ENCODE peak calls at places on chromosomes 11 and 22, in seven cellular contexts. N is body of pancreas, J is right cardiac atrium, Q is A673, P is GM23338, S is PC-3, Y is endodermal cell. A is an unnamed sample.
A peak's percentile ranks its signal among the peaks of the same experiment; 100 is the strongest.

GRCh38 chr11:128361451-128362020 is 225.8 kb downstream of the ETS1 start:
- DNase-seq in N (peak; percentile 28), J (no peak), Q (no peak), P (no peak), S (peak; percentile 58), Y (no peak), A (no peak)

GRCh38 chr22:49664891-49665290 is 162.8 kb downstream of the BRD1 start:
- DNase-seq in N (no peak), J (no peak), Q (no peak), P (no peak), S (no peak), Y (peak; percentile 30), A (peak; percentile 23)

GRCh38 chr22:50146440-50147228 is 23.9 kb upstream of the PANX2 start:
- DNase-seq in N (peak; percentile 76), J (peak; percentile 84), Q (peak; percentile 73), P (no peak), S (no peak), Y (no peak), A (peak; percentile 60)

GRCh38 chr11:108198833-108199232 is 23.6 kb downstream of the NPAT start:
- DNase-seq in N (no peak), J (no peak), Q (no peak), P (no peak), S (no peak), Y (no peak), A (peak; percentile 70)

GRCh38 chr11:74731301-74732094 is at the start of gene CHRDL2:
- DNase-seq in N (peak; percentile 30), J (peak; percentile 68), Q (peak; percentile 40), P (peak; percentile 65), S (no peak), Y (peak; percentile 74), A (no peak)

GRCh38 chr11:112211556-112211955 is 14.7 kb upstream of the PTS start:
- DNase-seq in N (no peak), J (no peak), Q (no peak), P (no peak), S (no peak), Y (no peak), A (no peak)

GRCh38 chr22:47205562-47205961 is 443.1 kb downstream of the TBC1D22A start:
- DNase-seq in N (no peak), J (no peak), Q (no peak), P (no peak), S (no peak), Y (peak; percentile 20), A (no peak)

GRCh38 chr11:71356280-71356876 is 91.8 kb downstream of the DHCR7 start:
- DNase-seq in N (no peak), J (no peak), Q (no peak), P (no peak), S (no peak), Y (no peak), A (no peak)

GRCh38 chr11:123302751-123303195 is 107.7 kb upstream of the CLMP start:
- DNase-seq in N (no peak), J (no peak), Q (peak; percentile 77), P (peak; percentile 38), S (peak; percentile 73), Y (peak; percentile 53), A (no peak)

GRCh38 chr11:105137286-105137685 is 2.3 kb downstream of the CARD18 start:
- DNase-seq in N (no peak), J (no peak), Q (no peak), P (no peak), S (no peak), Y (no peak), A (no peak)

GRCh38 chr11:75786101-75786736 is 17.6 kb downstream of the DGAT2 start:
- DNase-seq in N (peak; percentile 76), J (no peak), Q (no peak), P (no peak), S (no peak), Y (no peak), A (no peak)

GRCh38 chr22:19719055-19719482 is 4.3 kb upstream of the GP1BB start:
- DNase-seq in N (no peak), J (peak; percentile 87), Q (peak; percentile 34), P (no peak), S (no peak), Y (no peak), A (no peak)

GRCh38 chr22:48807155-48807554 is 1020.5 kb downstream of the BRD1 start:
- DNase-seq in N (no peak), J (no peak), Q (no peak), P (no peak), S (no peak), Y (no peak), A (no peak)

GRCh38 chr11:119361056-119361787 is 14.7 kb upstream of the MFRP start:
- DNase-seq in N (peak; percentile 86), J (peak; percentile 78), Q (peak; percentile 44), P (peak; percentile 88), S (peak; percentile 97), Y (peak; percentile 90), A (peak; percentile 37)

GRCh38 chr11:110174645-110175310 is 81.6 kb downstream of the ZC3H12C start:
- DNase-seq in N (no peak), J (peak; percentile 9), Q (no peak), P (no peak), S (no peak), Y (no peak), A (no peak)

GRCh38 chr11:2451336-2451735 is 6.5 kb downstream of the KCNQ1 start:
- DNase-seq in N (no peak), J (no peak), Q (no peak), P (no peak), S (no peak), Y (no peak), A (no peak)

GRCh38 chr11:112085822-112086421 is 634 bp downstream of the TIMM8B start:
- DNase-seq in N (no peak), J (no peak), Q (peak; percentile 36), P (peak; percentile 43), S (peak; percentile 25), Y (no peak), A (no peak)

GRCh38 chr11:104736503-104736902 is 161.8 kb downstream of the CASP12 start:
- DNase-seq in N (no peak), J (no peak), Q (peak; percentile 3), P (no peak), S (no peak), Y (no peak), A (no peak)

GRCh38 chr11:72781313-72782080 is 12.3 kb downstream of the STARD10 start:
- DNase-seq in N (peak; percentile 60), J (peak; percentile 75), Q (peak; percentile 64), P (peak; percentile 66), S (peak; percentile 28), Y (peak; percentile 82), A (peak; percentile 64)

GRCh38 chr11:127862406-127862805 is 725.0 kb downstream of the ETS1 start:
- DNase-seq in N (no peak), J (no peak), Q (no peak), P (peak; percentile 23), S (peak; percentile 19), Y (no peak), A (no peak)

GRCh38 chr11:107957109-107957588 is 28.9 kb downstream of the RAB39A start:
- DNase-seq in N (no peak), J (no peak), Q (peak; percentile 90), P (no peak), S (no peak), Y (no peak), A (no peak)

GRCh38 chr22:25027959-25028840 is 75.7 kb downstream of the KIAA1671 start:
- DNase-seq in N (no peak), J (peak; percentile 83), Q (no peak), P (peak; percentile 81), S (peak; percentile 11), Y (peak; percentile 92), A (no peak)

GRCh38 chr11:103364687-103365086 is 255.5 kb downstream of the DYNC2H1 start:
- DNase-seq in N (no peak), J (no peak), Q (no peak), P (no peak), S (no peak), Y (no peak), A (no peak)
- H3K4me1 ChIP-seq in N (no peaks in the 10 kb centered on the region), J (no peaks in the 10 kb centered on the region), Q (no peaks in the 10 kb centered on the region), P (no peaks in the 10 kb centered on the region), S (no peaks in the 10 kb centered on the region), Y (no peaks in the 10 kb centered on the region), A (no peaks in the 10 kb centered on the region)

GRCh38 chr11:47504910-47505309 is 48.0 kb downstream of the CELF1 start:
- DNase-seq in N (no peak), J (no peak), Q (no peak), P (no peak), S (no peak), Y (no peak), A (no peak)

GRCh38 chr11:47502767-47503166 is 50.2 kb downstream of the CELF1 start:
- DNase-seq in N (no peak), J (no peak), Q (no peak), P (no peak), S (no peak), Y (no peak), A (no peak)

GRCh38 chr11:47500121-47500520 is 51.2 kb upstream of the RAPSN start:
- DNase-seq in N (no peak), J (no peak), Q (no peak), P (no peak), S (no peak), Y (no peak), A (no peak)

GRCh38 chr11:47501095-47501494 is 51.8 kb downstream of the CELF1 start:
- DNase-seq in N (no peak), J (no peak), Q (no peak), P (no peak), S (no peak), Y (no peak), A (no peak)

GRCh38 chr11:47503227-47503626 is 49.7 kb downstream of the CELF1 start:
- DNase-seq in N (no peak), J (no peak), Q (no peak), P (no peak), S (no peak), Y (no peak), A (no peak)
- H3K4me1 ChIP-seq in N (peaks cover 24% of the 10 kb centered on the region), J (peaks cover 2% of the 10 kb centered on the region), Q (peaks cover 42% of the 10 kb centered on the region), P (peaks cover 28% of the 10 kb centered on the region), S (peaks cover 3% of the 10 kb centered on the region), Y (peaks cover 28% of the 10 kb centered on the region), A (peaks cover 51% of the 10 kb centered on the region)

GRCh38 chr11:63884191-63884590 is 32.8 kb downstream of the RCOR2 start:
- DNase-seq in N (no peak), J (peak; percentile 7), Q (no peak), P (no peak), S (no peak), Y (no peak), A (no peak)

GRCh38 chr11:63880031-63880841 is 36.7 kb downstream of the RCOR2 start:
- DNase-seq in N (no peak), J (peak; percentile 1), Q (no peak), P (no peak), S (no peak), Y (no peak), A (no peak)

GRCh38 chr11:63879598-63879997 is 37.4 kb downstream of the RCOR2 start:
- DNase-seq in N (no peak), J (no peak), Q (no peak), P (no peak), S (no peak), Y (no peak), A (no peak)

GRCh38 chr11:63887600-63887999 is 29.4 kb downstream of the RCOR2 start:
- DNase-seq in N (no peak), J (peak; percentile 5), Q (no peak), P (peak; percentile 56), S (no peak), Y (peak; percentile 86), A (no peak)

GRCh38 chr11:63882555-63883242 is 34.3 kb downstream of the RCOR2 start:
- DNase-seq in N (no peak), J (peak; percentile 63), Q (peak; percentile 35), P (peak; percentile 93), S (no peak), Y (peak; percentile 87), A (peak; percentile 76)
- H3K4me1 ChIP-seq in N (peaks cover 54% of the 10 kb centered on the region), J (peaks cover 15% of the 10 kb centered on the region), Q (peaks cover 8% of the 10 kb centered on the region), P (peaks cover 46% of the 10 kb centered on the region), S (peaks cover 26% of the 10 kb centered on the region), Y (peaks cover 18% of the 10 kb centered on the region), A (peaks cover 63% of the 10 kb centered on the region)

GRCh38 chr22:39895682-39896081 is 2.1 kb upstream of the ENTHD1 start:
- DNase-seq in N (no peak), J (no peak), Q (no peak), P (no peak), S (no peak), Y (no peak), A (no peak)
- H3K4me1 ChIP-seq in N (no peaks in the 10 kb centered on the region), J (no peaks in the 10 kb centered on the region), Q (no peaks in the 10 kb centered on the region), P (no peaks in the 10 kb centered on the region), S (no peaks in the 10 kb centered on the region), Y (no peaks in the 10 kb centered on the region), A (peaks cover 16% of the 10 kb centered on the region)

A was measured in lower lobe of right lung.